ENCODE peak calls at places on chromosomes 1 and 21, in eight cellular contexts. I is endothelial cell; D is stimulated activated effector memory CD8-positive, alpha-beta T cell treated with anti-CD3 and anti-CD28 coated beads, Interleukin-12 subunit alpha, Interleukin-12 subunit beta, amount 100 ng/mL, for 72 hours; Q is left cardiac atrium; Y is posterior vena cava; M is GM06990; E is stimulated activated CD4-positive, alpha-beta T cell treated with anti-CD3 and anti-CD28 coated beads, Interleukin-12 subunit alpha, Interleukin-12 subunit beta, amount 100 ng/mL, for 4 hours; Z is tibial artery. O is an unnamed sample.
A peak's percentile ranks its signal among the peaks of the same experiment; 100 is the strongest.

GRCh38 chr1:214702561-214702960 is 99.6 kb downstream of the CENPF start:
- DNase-seq in I (no peak), D (no peak), Q (no peak), Y (no peak), M (no peak), E (no peak), Z (no peak), O (peak; percentile 9)

GRCh38 chr1:223727541-223727940 is 15.2 kb downstream of the CAPN2 start:
- DNase-seq in I (no peak), D (no peak), Q (no peak), Y (peak; percentile 38), M (no peak), E (no peak), Z (no peak), O (no peak)

GRCh38 chr1:2583871-2584341 is 2.7 kb upstream of the PRXL2B start:
- DNase-seq in I (no peak), D (no peak), Q (peak; percentile 12), Y (peak; percentile 56), M (no peak), E (no peak), Z (no peak), O (no peak)

GRCh38 chr1:94199398-94199797 is 38.0 kb downstream of the ARHGAP29 start:
- DNase-seq in I (no peak), D (no peak), Q (no peak), Y (no peak), M (no peak), E (no peak), Z (no peak), O (no peak)

GRCh38 chr1:174890024-174890423 is 109.7 kb upstream of the CACYBP start:
- DNase-seq in I (no peak), D (no peak), Q (no peak), Y (no peak), M (no peak), E (no peak), Z (no peak), O (no peak)

GRCh38 chr21:27535188-27535587 is 568.3 kb upstream of the ADAMTS5 start:
- DNase-seq in I (no peak), D (no peak), Q (no peak), Y (no peak), M (no peak), E (no peak), Z (no peak), O (no peak)

GRCh38 chr1:2052096-2052569 is 1.9 kb downstream of the PRKCZ start:
- DNase-seq in I (no peak), D (no peak), Q (no peak), Y (no peak), M (no peak), E (no peak), Z (no peak), O (no peak)

GRCh38 chr1:174023438-174023837 is 1.3 kb upstream of the RC3H1 start:
- DNase-seq in I (peak; percentile 40), D (no peak), Q (no peak), Y (no peak), M (no peak), E (no peak), Z (no peak), O (no peak)

GRCh38 chr1:42157667-42158066 is 4.5 kb downstream of the GUCA2B start:
- DNase-seq in I (no peak), D (no peak), Q (no peak), Y (no peak), M (no peak), E (no peak), Z (no peak), O (no peak)

GRCh38 chr1:107767156-107767582 is 197.8 kb downstream of the VAV3 start:
- DNase-seq in I (no peak), D (no peak), Q (no peak), Y (no peak), M (no peak), E (no peak), Z (no peak), O (no peak)

GRCh38 chr1:230291731-230292620 is 134.2 kb downstream of the PGBD5 start:
- DNase-seq in I (no peak), D (no peak), Q (no peak), Y (peak; percentile 74), M (no peak), E (no peak), Z (peak; percentile 50), O (no peak)

GRCh38 chr1:229900220-229900619 is 166.8 kb upstream of the GALNT2 start:
- DNase-seq in I (no peak), D (no peak), Q (no peak), Y (no peak), M (no peak), E (no peak), Z (no peak), O (no peak)

GRCh38 chr1:95023399-95024050 is 49.2 kb downstream of the ALG14 start:
- DNase-seq in I (no peak), D (no peak), Q (no peak), Y (no peak), M (no peak), E (no peak), Z (no peak), O (peak; percentile 74)

GRCh38 chr1:33902486-33903209 is 38.8 kb downstream of the HMGB4 start:
- DNase-seq in I (no peak), D (no peak), Q (no peak), Y (no peak), M (peak; percentile 28), E (no peak), Z (no peak), O (no peak)

GRCh38 chr1:248622491-248623106 is 12.3 kb downstream of the OR2T11 start:
- DNase-seq in I (no peak), D (no peak), Q (no peak), Y (no peak), M (peak; percentile 57), E (no peak), Z (no peak), O (no peak)

GRCh38 chr1:33624991-33625870 is 152.8 kb downstream of the ZSCAN20 start:
- DNase-seq in I (no peak), D (no peak), Q (no peak), Y (no peak), M (peak; percentile 18), E (no peak), Z (no peak), O (no peak)

GRCh38 chr1:21911205-21912001 is 25.7 kb downstream of the HSPG2 start:
- DNase-seq in I (no peak), D (no peak), Q (peak; percentile 70), Y (peak; percentile 92), M (no peak), E (no peak), Z (peak; percentile 87), O (no peak)

GRCh38 chr1:246784621-246785535 is 60.7 kb downstream of the SCCPDH start:
- DNase-seq in I (no peak), D (no peak), Q (peak; percentile 42), Y (peak; percentile 77), M (peak; percentile 35), E (no peak), Z (peak; percentile 55), O (no peak)

GRCh38 chr1:246002725-246003441 is 504.2 kb downstream of the SMYD3 start:
- DNase-seq in I (peak; percentile 91), D (peak; percentile 85), Q (peak; percentile 90), Y (peak; percentile 95), M (peak; percentile 26), E (peak; percentile 87), Z (peak; percentile 81), O (peak; percentile 62)

GRCh38 chr1:241499910-241500309 is 19.6 kb downstream of the FH start:
- DNase-seq in I (peak; percentile 12), D (no peak), Q (no peak), Y (no peak), M (no peak), E (no peak), Z (no peak), O (no peak)

GRCh38 chr21:15498455-15498854 is 231.3 kb upstream of the USP25 start:
- DNase-seq in I (no peak), D (no peak), Q (no peak), Y (no peak), M (no peak), E (no peak), Z (no peak), O (no peak)

GRCh38 chr1:64505944-64506658 is 36.2 kb downstream of the CACHD1 start:
- DNase-seq in I (no peak), D (no peak), Q (no peak), Y (no peak), M (peak; percentile 1), E (peak; percentile 4), Z (no peak), O (no peak)

GRCh38 chr1:199970125-199970524 is 57.4 kb upstream of the NR5A2 start:
- DNase-seq in I (no peak), D (no peak), Q (no peak), Y (no peak), M (no peak), E (no peak), Z (no peak), O (no peak)

GRCh38 chr1:30414086-30414850 is 309.1 kb downstream of the MATN1 start:
- DNase-seq in I (no peak), D (peak; percentile 29), Q (no peak), Y (peak; percentile 34), M (no peak), E (no peak), Z (peak; percentile 51), O (no peak)

GRCh38 chr1:35641233-35641866 is at the start of gene PSMB2:
- DNase-seq in I (peak; percentile 97), D (peak; percentile 98), Q (peak; percentile 96), Y (peak; percentile 99), M (peak; percentile 94), E (peak; percentile 97), Z (peak; percentile 96), O (peak; percentile 88)

GRCh38 chr1:234919061-234919755 is 209.4 kb downstream of the TOMM20 start:
- DNase-seq in I (peak; percentile 31), D (no peak), Q (peak; percentile 79), Y (peak; percentile 86), M (no peak), E (no peak), Z (peak; percentile 89), O (no peak)

GRCh38 chr1:100627018-100627716 is 89.2 kb downstream of the GPR88 start:
- DNase-seq in I (no peak), D (no peak), Q (peak; percentile 28), Y (no peak), M (no peak), E (no peak), Z (no peak), O (peak; percentile 84)

GRCh38 chr1:160810486-160810885 is 14.5 kb downstream of the LY9 start:
- DNase-seq in I (no peak), D (no peak), Q (no peak), Y (no peak), M (no peak), E (no peak), Z (no peak), O (no peak)

GRCh38 chr1:148353461-148354283 is 129.4 kb downstream of the PPIAL4G start:
- DNase-seq in I (no peak), D (peak; percentile 65), Q (no peak), Y (no peak), M (peak; percentile 38), E (no peak), Z (no peak), O (no peak)

GRCh38 chr1:24415910-24416665 is 486 bp downstream of the NIPAL3 start:
- DNase-seq in I (no peak), D (no peak), Q (no peak), Y (no peak), M (no peak), E (no peak), Z (no peak), O (no peak)

GRCh38 chr1:225468270-225469020 is 40.6 kb upstream of the LBR start:
- DNase-seq in I (no peak), D (no peak), Q (no peak), Y (peak; percentile 65), M (no peak), E (no peak), Z (peak; percentile 51), O (no peak)

GRCh38 chr1:169618367-169618766 is 11.6 kb downstream of the SELP start:
- DNase-seq in I (no peak), D (no peak), Q (no peak), Y (no peak), M (no peak), E (no peak), Z (no peak), O (no peak)

O was measured in HS-5.